ENCODE peak calls at places on chromosomes 3 and 15, in four cellular contexts. J is cardiac fibroblast, X is coronary artery, L is left colon. A is an unnamed sample.
A peak's percentile ranks its signal among the peaks of the same experiment; 100 is the strongest.

GRCh38 chr3:47291158-47291753 is 8.5 kb downstream of the KLHL18 start:
- DNase-seq in L (no peak), J (no peak), X (no peak), A (no peak)

GRCh38 chr3:123627673-123628670 is 43.1 kb upstream of the HACD2 start:
- DNase-seq in X (peak; percentile 79), L (peak; percentile 21), J (no peak), A (peak; percentile 51)

GRCh38 chr15:57607570-57608000 is 15.9 kb downstream of the MYZAP start:
- DNase-seq in X (peak; percentile 71), L (peak; percentile 66), J (peak; percentile 85), A (no peak)

GRCh38 chr3:146308222-146308621 is 57.3 kb upstream of the PLSCR4 start:
- DNase-seq in X (no peak), L (no peak), J (peak; percentile 91), A (no peak)

GRCh38 chr3:182789371-182789770 is 3.9 kb upstream of the ATP11B start:
- DNase-seq in J (peak; percentile 17), X (no peak), L (no peak), A (no peak)

GRCh38 chr3:47015151-47015550 is 35.7 kb downstream of the NBEAL2 start:
- DNase-seq in X (no peak), L (no peak), J (no peak), A (no peak)

GRCh38 chr3:10702961-10703740 is 112.9 kb upstream of the SLC6A11 start:
- DNase-seq in X (no peak), L (no peak), J (peak; percentile 10), A (no peak)

GRCh38 chr15:70561885-70562284 is 201.5 kb downstream of the UACA start:
- DNase-seq in J (no peak), X (peak; percentile 62), L (no peak), A (no peak)

GRCh38 chr15:70902105-70902504 is 9.5 kb downstream of the LRRC49 start:
- DNase-seq in L (no peak), X (no peak), J (peak; percentile 92), A (no peak)

GRCh38 chr15:86608461-86608860 is 528.8 kb downstream of the AGBL1 start:
- DNase-seq in L (no peak), J (no peak), X (no peak), A (no peak)

GRCh38 chr3:43296565-43296964 is 10.2 kb downstream of the SNRK start:
- DNase-seq in J (peak; percentile 46), X (no peak), L (peak; percentile 23), A (no peak)

GRCh38 chr3:114331710-114332109 is 37.9 kb downstream of the TIGIT start:
- DNase-seq in X (no peak), J (no peak), L (no peak), A (no peak)

GRCh38 chr3:153628591-153628990 is 466.6 kb downstream of the RAP2B start:
- DNase-seq in X (no peak), L (no peak), J (peak; percentile 66), A (no peak)

GRCh38 chr3:40366203-40367162 is 20.5 kb upstream of the ENTPD3 start:
- DNase-seq in X (no peak), J (no peak), L (no peak), A (no peak)

GRCh38 chr15:47820780-47821319 is 103.5 kb downstream of the SEMA6D start:
- DNase-seq in L (no peak), J (peak; percentile 82), X (no peak), A (no peak)